ENCODE peak calls at places on chromosomes 13 and 19, in seven cellular contexts. E is HepG2, I is A549, D is H1, N is SK-N-SH, W is GM12878, T is endothelial cell of umbilical vein. F is an unnamed sample.
A peak's percentile ranks its signal among the peaks of the same experiment; 100 is the strongest.

GRCh38 chr19:313169-313987 is 22.2 kb upstream of the PLPP2 start:
- DNase-seq in E (no peak), D (no peak), T (peak; percentile 62), I (no peak), W (no peak), N (no peak), F (no peak)

GRCh38 chr13:98482476-98483444 is 94.1 kb downstream of the STK24 start:
- DNase-seq in T (peak; percentile 87), D (no peak), W (no peak), I (no peak), N (no peak), E (no peak), F (no peak)

GRCh38 chr13:23794267-23795161 is 94.7 kb downstream of the MIPEP start:
- DNase-seq in W (peak; percentile 72), E (no peak), D (no peak), N (no peak), I (no peak), T (peak; percentile 91), F (no peak)

GRCh38 chr19:27674701-27675100 is 1538.2 kb downstream of the UQCRFS1 start:
- DNase-seq in D (no peak), E (no peak), T (no peak), I (no peak), W (no peak), N (no peak), F (no peak)

GRCh38 chr13:34246511-34246910 is 428.6 kb downstream of the RFC3 start:
- DNase-seq in D (no peak), W (no peak), E (no peak), T (peak; percentile 4), N (no peak), I (peak; percentile 6), F (no peak)

GRCh38 chr13:42170029-42170428 is 101.9 kb upstream of the AKAP11 start:
- DNase-seq in W (no peak), T (no peak), D (peak; percentile 59), N (no peak), I (no peak), E (no peak), F (no peak)

GRCh38 chr13:98510156-98510509 is 66.8 kb downstream of the STK24 start:
- DNase-seq in E (no peak), D (no peak), T (no peak), W (no peak), I (no peak), N (no peak), F (no peak)

GRCh38 chr13:74026753-74027152 is 107.5 kb downstream of the KLF12 start:
- DNase-seq in E (no peak), N (no peak), W (peak; percentile 71), T (peak; percentile 61), D (peak; percentile 55), I (no peak), F (no peak)

GRCh38 chr13:82719987-82720386 is 1162.3 kb downstream of the SLITRK1 start:
- DNase-seq in W (no peak), I (no peak), E (no peak), T (no peak), N (no peak), D (no peak), F (no peak)

GRCh38 chr13:51935326-51936171 is 73.8 kb downstream of the CCDC70 start:
- DNase-seq in I (peak; percentile 29), T (no peak), D (peak; percentile 74), N (peak; percentile 49), E (no peak), W (no peak), F (peak; percentile 19)

GRCh38 chr19:33998739-33999345 is 173.5 kb upstream of the LSM14A start:
- DNase-seq in E (no peak), N (peak; percentile 33), T (peak; percentile 21), I (peak; percentile 16), D (no peak), W (no peak), F (no peak)

GRCh38 chr13:49369876-49370275 is 74.0 kb downstream of the CAB39L start:
- DNase-seq in T (no peak), N (no peak), E (no peak), W (no peak), I (no peak), D (no peak), F (no peak)

GRCh38 chr19:32224371-32225244 is 120.8 kb upstream of the ZNF507 start:
- DNase-seq in T (peak; percentile 47), I (peak; percentile 71), E (peak; percentile 21), W (no peak), N (peak; percentile 94), D (peak; percentile 91), F (no peak)

GRCh38 chr19:10230904-10231623 is at the start of gene S1PR2:
- DNase-seq in I (peak; percentile 63), E (peak; percentile 36), N (peak; percentile 97), T (peak; percentile 31), D (peak; percentile 87), W (no peak), F (peak; percentile 49)

GRCh38 chr19:49954933-49955332 is 6.0 kb downstream of the SIGLEC11 start:
- DNase-seq in N (no peak), I (no peak), D (no peak), W (no peak), E (no peak), T (no peak), F (no peak)

GRCh38 chr13:50631041-50631440 is 212.5 kb downstream of the DLEU7 start:
- DNase-seq in W (no peak), E (no peak), D (no peak), N (no peak), T (peak; percentile 58), I (no peak), F (no peak)

GRCh38 chr13:61002686-61003085 is 413.0 kb downstream of the PCDH20 start:
- DNase-seq in N (no peak), E (no peak), W (no peak), T (no peak), D (no peak), I (no peak), F (no peak)

GRCh38 chr19:15199652-15200574 is 882 bp downstream of the NOTCH3 start:
- DNase-seq in D (peak; percentile 94), T (no peak), E (no peak), N (peak; percentile 91), W (no peak), I (no peak), F (no peak)

GRCh38 chr19:13398780-13399726 is 107.2 kb downstream of the CACNA1A start:
- DNase-seq in D (no peak), T (peak; percentile 74), E (no peak), W (no peak), I (peak; percentile 2), N (no peak), F (peak; percentile 80)

GRCh38 chr19:14023404-14024235 is 4.3 kb upstream of the RLN3 start:
- DNase-seq in T (peak; percentile 83), N (peak; percentile 81), E (peak; percentile 85), D (peak; percentile 78), W (no peak), I (peak; percentile 71), F (no peak)

GRCh38 chr19:51127755-51128154 is 3.0 kb downstream of the SIGLEC9 start:
- DNase-seq in E (no peak), I (no peak), T (no peak), N (no peak), D (no peak), W (no peak), F (no peak)

GRCh38 chr13:37647038-37647650 is 48.6 kb upstream of the POSTN start:
- DNase-seq in N (no peak), I (no peak), E (no peak), D (no peak), W (no peak), T (peak; percentile 64), F (no peak)

GRCh38 chr13:49670828-49671227 is 20.5 kb downstream of the EBPL start:
- DNase-seq in N (no peak), E (no peak), I (no peak), D (no peak), T (no peak), W (no peak), F (no peak)

GRCh38 chr19:10256970-10257615 is 5.1 kb downstream of the MRPL4 start:
- DNase-seq in D (no peak), W (no peak), T (no peak), N (no peak), E (no peak), I (no peak), F (no peak)

GRCh38 chr13:50075619-50076097 is 60.4 kb downstream of the KCNRG start:
- DNase-seq in T (peak; percentile 47), I (no peak), E (no peak), D (no peak), W (no peak), N (peak; percentile 32), F (no peak)

GRCh38 chr13:23715762-23716235 is 145.6 kb downstream of the TNFRSF19 start:
- DNase-seq in W (no peak), E (peak; percentile 62), I (peak; percentile 38), D (peak; percentile 78), N (no peak), T (no peak), F (peak; percentile 18)

GRCh38 chr13:26168276-26168814 is 53.8 kb downstream of the RNF6 start:
- DNase-seq in E (no peak), I (no peak), T (no peak), W (no peak), D (no peak), N (no peak), F (no peak)

GRCh38 chr19:56217039-56217949 is 15.2 kb downstream of the ZSCAN5C start:
- DNase-seq in W (no peak), I (no peak), D (peak; percentile 79), E (no peak), T (peak; percentile 29), N (peak; percentile 39), F (no peak)

GRCh38 chr19:12733369-12733896 is 1.1 kb downstream of the TRIR start:
- DNase-seq in T (peak; percentile 29), I (peak; percentile 36), N (peak; percentile 76), W (no peak), D (no peak), E (peak; percentile 44), F (no peak)

GRCh38 chr19:36114763-36115452 is at the start of gene POLR2I:
- DNase-seq in I (peak; percentile 100), W (peak; percentile 97), E (peak; percentile 99), T (peak; percentile 100), N (peak; percentile 97), D (peak; percentile 98), F (peak; percentile 99)
- H3K27ac ChIP-seq in I (peak within 1 kb of the TSS; percentile 89), W (peak within 1 kb of the TSS; percentile 80), E (peak within 1 kb of the TSS; percentile 77), T (peak within 1 kb of the TSS; percentile 68), N (peak within 1 kb of the TSS; percentile 80), D (peak within 1 kb of the TSS; percentile 76), F (peak within 1 kb of the TSS; percentile 92)

DNA sequence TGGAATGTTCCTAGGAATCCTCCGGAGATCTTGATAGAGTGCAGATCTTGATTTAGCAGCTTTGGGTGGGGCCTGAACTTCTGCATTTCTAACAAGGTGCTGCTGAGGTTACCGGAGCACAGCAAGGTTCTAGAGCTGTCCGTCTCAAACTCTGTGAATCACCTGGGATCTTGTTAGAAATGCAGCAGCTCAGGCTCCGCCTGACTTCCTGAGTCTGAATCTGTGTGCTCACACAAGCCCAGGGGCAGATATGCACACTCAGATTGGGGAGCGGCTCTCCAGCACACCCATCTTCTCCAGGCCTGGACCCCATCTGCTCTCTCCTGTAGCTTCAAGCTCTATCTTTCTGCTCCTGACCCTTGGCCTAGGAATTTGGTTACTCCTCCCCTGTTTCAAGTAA is 3.5 kb upstream of the TEX26 start:
- DNase-seq in T (no peak), E (no peak), N (no peak), W (no peak), D (no peak), I (no peak), F (no peak)
- TF ChIP-seq MAX in T (no peak), E (no peak), N (no peak), W (no peak), D (no peak), I (no peak), F (no peak)

GRCh38 chr13:78598933-78599332 is 4.4 kb downstream of the POU4F1 start:
- DNase-seq in W (no peak), I (no peak), D (no peak), E (no peak), T (no peak), N (no peak), F (no peak)
- H3K27ac ChIP-seq in W (no peak overlapping the region), I (no peak overlapping the region), D (no peak overlapping the region), E (no peak overlapping the region), T (no peak overlapping the region), N (no peak overlapping the region), F (no peak overlapping the region)

GRCh38 chr13:106919093-106919492 is 351.2 kb upstream of the ARGLU1 start:
- DNase-seq in D (no peak), N (no peak), E (no peak), W (no peak), T (no peak), I (no peak), F (no peak)
- TF ChIP-seq MAX in D (no peak), N (no peak), E (no peak), W (no peak), T (no peak), I (no peak), F (no peak)